ENCODE peak calls at places on chromosomes 3 and 15, in four cellular contexts. Y is HCEC 1CT; P is activated CD4-positive, alpha-beta T cell treated with anti-CD3 and anti-CD28 coated beads for 24 hours; H is cardiac muscle cell. I is an unnamed sample.

GRCh38 chr3:18424213-18424861 is 802 bp downstream of the SATB1 start:
- DNase-seq in Y (no peak), P (no peak), H (no peak), I (no peak)

GRCh38 chr3:8456118-8456811 is 45.4 kb upstream of the LMCD1 start:
- DNase-seq in H (peak; percentile 9), Y (no peak), P (no peak), I (no peak)

GRCh38 chr3:140128217-140129137 is 193.5 kb downstream of the CLSTN2 start:
- DNase-seq in P (no peak), Y (no peak), H (peak; percentile 70), I (peak; percentile 23)

GRCh38 chr3:45140392-45140791 is 5.8 kb downstream of the CDCP1 start:
- DNase-seq in H (no peak), P (no peak), Y (no peak), I (no peak)

GRCh38 chr3:123582315-123582714 is 2.5 kb downstream of the HACD2 start:
- DNase-seq in P (no peak), Y (no peak), H (no peak), I (no peak)

GRCh38 chr15:38300395-38300794 is 47.8 kb downstream of the SPRED1 start:
- DNase-seq in P (no peak), Y (peak; percentile 64), H (no peak), I (no peak)

GRCh38 chr3:48431224-48432029 is 1.5 kb upstream of the PLXNB1 start:
- DNase-seq in P (no peak), H (no peak), Y (no peak), I (no peak)

GRCh38 chr15:78405336-78405924 is 32.6 kb upstream of the IREB2 start:
- DNase-seq in P (no peak), Y (no peak), H (no peak), I (no peak)

GRCh38 chr3:125280966-125281365 is 68.4 kb upstream of the SLC12A8 start:
- DNase-seq in Y (peak; percentile 41), H (no peak), P (no peak), I (no peak)

GRCh38 chr15:77060560-77060959 is 10.3 kb downstream of the TSPAN3 start:
- DNase-seq in P (no peak), H (no peak), Y (peak; percentile 62), I (no peak)